ENCODE peak calls at places on chromosomes 3 and 15, in six cellular contexts. F is transverse colon, Z is ovary, B is uterus, L is tibial nerve, X is NB4. P is an unnamed sample.

GRCh38 chr3:49534581-49535495 is 19.4 kb upstream of the BSN start:
- DNase-seq in L (no peak), B (no peak), X (no peak), F (no peak), Z (peak), P (no peak)

GRCh38 chr3:172202797-172203196 is 163.4 kb downstream of the FNDC3B start:
- DNase-seq in Z (no peak), X (no peak), F (no peak), B (no peak), L (no peak), P (no peak)

GRCh38 chr15:73965730-73966103 is 26.4 kb downstream of the STOML1 start:
- DNase-seq in X (peak), Z (no peak), B (no peak), F (no peak), L (no peak), P (no peak)

GRCh38 chr15:89680282-89680873 is 1.2 kb upstream of the PLIN1 start:
- DNase-seq in X (no peak), B (peak), L (peak), Z (peak), F (peak), P (no peak)

GRCh38 chr15:67127925-67128324 is 62.5 kb downstream of the SMAD3 start:
- DNase-seq in L (no peak), X (peak), B (peak), Z (peak), F (no peak), P (no peak)

GRCh38 chr15:25372298-25372697 is 66.5 kb downstream of the UBE3A start:
- DNase-seq in F (no peak), B (no peak), X (peak), Z (no peak), L (no peak), P (no peak)

GRCh38 chr3:46926039-46926438 is 48.5 kb downstream of the PTH1R start:
- DNase-seq in B (no peak), X (no peak), L (no peak), Z (no peak), F (peak), P (no peak)

GRCh38 chr3:109685084-109686079 is 348.0 kb upstream of the DPPA4 start:
- DNase-seq in F (peak), X (peak), L (peak), B (peak), Z (peak), P (peak)

GRCh38 chr15:66878761-66879160 is 176.7 kb downstream of the SMAD6 start:
- DNase-seq in L (no peak), Z (no peak), X (no peak), B (no peak), F (no peak), P (no peak)

GRCh38 chr15:66018178-66018797 is 149.0 kb downstream of the RAB11A start:
- DNase-seq in F (no peak), L (no peak), Z (no peak), B (no peak), X (no peak), P (no peak)

GRCh38 chr3:149628957-149629670 is 28.7 kb downstream of the WWTR1 start:
- DNase-seq in F (no peak), B (no peak), X (no peak), L (no peak), Z (no peak), P (no peak)

GRCh38 chr3:33152363-33153360 is 38.8 kb downstream of the CRTAP start:
- DNase-seq in Z (no peak), B (no peak), X (no peak), L (no peak), F (no peak), P (no peak)

GRCh38 chr3:6935964-6936363 is 75.0 kb downstream of the GRM7 start:
- DNase-seq in F (no peak), X (no peak), B (no peak), L (no peak), Z (no peak), P (no peak)

GRCh38 chr3:136667081-136667480 is 85.1 kb downstream of the STAG1 start:
- DNase-seq in B (no peak), F (no peak), X (no peak), Z (no peak), L (no peak), P (peak)

GRCh38 chr3:126349071-126349470 is 8.1 kb downstream of the KLF15 start:
- DNase-seq in L (peak), B (peak), X (no peak), Z (peak), F (peak), P (no peak)

GRCh38 chr3:10758304-10759037 is 57.6 kb upstream of the SLC6A11 start:
- DNase-seq in F (peak), B (no peak), L (peak), Z (no peak), X (peak), P (peak)

GRCh38 chr3:70871909-70872656 is 559.6 kb upstream of the MDFIC2 start:
- DNase-seq in F (no peak), L (no peak), X (no peak), Z (peak), B (peak), P (no peak)

GRCh38 chr15:101523560-101523940 is 34.0 kb upstream of the PCSK6 start:
- DNase-seq in X (no peak), B (no peak), Z (no peak), L (no peak), F (peak), P (no peak)

GRCh38 chr3:187368765-187369450 is 723 bp downstream of the RTP4 start:
- DNase-seq in X (peak), L (no peak), Z (no peak), B (no peak), F (no peak), P (no peak)

GRCh38 chr3:157488144-157488543 is 15.1 kb downstream of the VEPH1 start:
- DNase-seq in X (no peak), F (no peak), L (no peak), B (no peak), Z (no peak), P (no peak)

GRCh38 chr15:90413411-90414379 is 25.7 kb downstream of the IQGAP1 start:
- DNase-seq in X (no peak), L (no peak), B (no peak), F (no peak), Z (no peak), P (no peak)

DNA sequence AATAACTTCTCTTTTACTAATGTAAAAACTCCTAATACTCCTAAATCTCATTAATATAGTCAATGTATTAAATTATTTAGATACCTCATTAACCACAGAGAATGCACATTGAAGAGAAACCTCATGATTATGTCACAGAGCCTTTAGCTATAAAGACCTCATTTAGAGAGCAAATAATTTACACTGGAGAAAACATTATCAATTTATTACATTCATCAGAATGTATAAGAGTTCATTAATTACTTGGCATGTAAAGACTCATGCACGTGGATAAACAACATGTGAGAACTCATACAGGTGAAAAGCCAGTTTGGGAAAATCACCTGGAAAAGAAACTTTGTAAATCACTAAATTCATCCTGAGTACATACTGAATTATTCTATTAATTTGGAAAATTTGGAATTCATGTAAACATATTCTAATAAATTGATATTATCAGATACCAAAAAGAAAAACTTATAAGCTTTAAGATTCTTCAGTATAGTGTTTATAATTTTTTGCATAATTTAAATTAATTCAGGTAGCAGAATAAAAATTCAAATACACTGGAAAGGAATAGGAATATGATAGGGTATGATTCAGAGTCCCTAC is 22.9 kb upstream of the WNT7A start:
- DNase-seq in L (no peak), Z (no peak), X (no peak), F (no peak), B (no peak), P (no peak)
- TF ChIP-seq POLR2A in L (no peak), Z (no peak), X (no peak), F (no peak), B (no peak), P (no peak)

GRCh38 chr3:134949150-134949549 is 154.1 kb downstream of the EPHB1 start:
- DNase-seq in L (no peak), F (no peak), Z (no peak), B (no peak), X (no peak), P (no peak)
- TF ChIP-seq POLR2A in L (no peak), F (no peak), Z (no peak), B (no peak), X (no peak), P (no peak)

GRCh38 chr3:54343495-54343894 is 221.1 kb downstream of the CACNA2D3 start:
- DNase-seq in Z (no peak), F (no peak), X (no peak), L (no peak), B (no peak), P (no peak)

GRCh38 chr3:54345976-54346375 is 223.6 kb downstream of the CACNA2D3 start:
- DNase-seq in Z (no peak), F (no peak), B (no peak), L (no peak), X (no peak), P (no peak)

GRCh38 chr3:54342676-54343075 is 220.3 kb downstream of the CACNA2D3 start:
- DNase-seq in Z (no peak), X (no peak), F (no peak), B (no peak), L (no peak), P (no peak)

GRCh38 chr3:54341811-54342210 is 219.5 kb downstream of the CACNA2D3 start:
- DNase-seq in F (no peak), B (no peak), L (no peak), Z (no peak), X (no peak), P (no peak)

DNA sequence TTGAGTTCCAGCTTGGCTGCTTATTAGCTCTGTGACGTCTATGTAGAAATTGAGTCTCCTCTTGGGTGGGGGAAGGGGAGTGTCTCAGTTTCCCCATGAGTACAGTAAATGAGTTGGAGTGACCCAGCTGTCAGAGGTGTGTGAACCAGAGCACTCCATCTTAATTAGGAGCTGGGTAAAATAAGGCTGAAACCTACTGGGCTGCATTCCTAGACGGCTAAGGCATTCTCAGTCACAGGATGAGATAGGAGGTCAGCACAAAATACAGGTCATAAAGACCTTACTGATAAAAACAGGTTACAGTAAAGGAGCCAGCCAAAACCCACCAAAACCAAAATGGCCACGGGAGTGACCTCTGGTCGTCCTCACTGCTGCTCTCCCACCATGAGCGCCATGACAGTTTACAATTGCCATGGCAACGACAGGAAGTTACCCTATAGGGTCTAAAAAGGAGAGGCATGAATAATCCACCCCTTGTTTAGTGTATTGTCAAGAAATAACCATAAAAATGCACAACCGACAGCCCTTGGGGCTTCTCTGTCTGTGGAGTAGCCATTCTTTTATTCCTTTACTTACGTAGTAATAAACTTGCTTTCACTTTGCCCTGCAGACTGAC is 222.4 kb downstream of the CACNA2D3 start:
- DNase-seq in Z (no peak), X (no peak), F (no peak), B (no peak), L (no peak), P (no peak)
- TF ChIP-seq POLR2A in Z (no peak), X (no peak), F (no peak), B (no peak), L (no peak), P (no peak)

DNA sequence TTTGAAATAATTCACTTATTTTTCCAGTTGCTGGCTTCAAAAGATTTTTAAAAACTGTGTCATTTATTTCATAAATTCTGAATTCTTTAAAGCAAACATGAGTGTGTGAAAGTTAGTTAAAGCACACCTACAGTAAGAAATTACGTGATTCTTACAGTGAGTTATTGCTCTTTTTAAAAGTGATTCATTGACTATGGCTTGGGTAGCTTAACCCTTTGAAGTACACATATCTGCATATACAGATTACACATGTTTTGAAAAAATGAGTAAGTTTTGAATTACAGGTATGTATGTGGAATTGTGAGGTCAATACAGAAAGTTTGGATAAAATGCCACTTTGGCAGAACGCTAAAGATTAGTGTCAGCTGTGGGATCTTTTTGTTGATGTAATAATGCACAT is 64.5 kb upstream of the MBNL1 start:
- DNase-seq in B (no peak), F (no peak), X (peak), Z (no peak), L (no peak), P (peak)
- TF ChIP-seq POLR2A in B (no peak), F (no peak), X (no peak), Z (no peak), L (no peak), P (no peak)

DNA sequence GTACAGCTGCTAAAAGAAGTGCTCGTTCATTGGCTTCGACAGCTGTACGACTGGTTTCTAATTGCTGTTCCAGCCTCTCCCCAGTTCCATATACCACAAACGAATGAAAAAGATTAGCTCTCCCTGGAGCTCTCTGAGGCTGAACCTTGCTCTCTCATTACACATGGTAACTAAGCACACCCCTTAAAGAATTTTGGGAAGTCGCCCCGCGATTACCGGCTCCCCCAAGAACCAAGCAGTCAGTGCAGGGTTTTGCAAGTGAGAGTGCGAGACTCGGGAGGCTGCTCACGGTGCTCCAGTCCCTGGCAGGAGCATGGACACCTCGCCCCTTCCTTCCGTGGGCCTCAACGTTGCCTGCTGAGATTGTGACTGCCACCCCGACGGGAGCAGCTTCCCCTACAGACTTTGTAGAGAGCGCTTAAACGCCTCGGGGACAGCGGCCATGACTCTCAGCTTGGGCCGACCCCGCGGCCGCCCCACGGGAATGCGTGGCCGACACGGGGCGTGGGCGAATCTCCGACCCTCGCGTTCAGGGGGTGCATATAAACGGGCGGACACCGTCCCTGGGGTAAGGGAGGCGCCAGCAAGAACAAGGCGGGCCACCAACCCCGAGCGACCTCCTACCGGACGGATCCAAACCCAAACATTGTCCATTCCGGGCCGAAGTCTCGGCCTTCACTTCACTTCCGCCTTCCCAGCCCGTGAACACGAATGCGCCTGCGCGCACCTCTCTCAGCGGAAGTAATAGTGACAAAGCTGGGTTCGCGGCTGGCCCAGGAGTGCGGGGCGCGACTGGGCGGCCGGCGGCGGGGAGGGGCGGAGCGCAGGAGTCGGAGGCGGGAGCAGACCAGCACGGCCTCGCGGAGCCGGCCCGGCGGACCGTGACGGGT is at the start of gene ATP2C1:
- DNase-seq in Z (peak), L (peak), B (peak), F (peak), X (peak), P (peak)
- TF ChIP-seq POLR2A in Z (peak), L (peak), B (peak), F (peak), X (peak), P (peak)

GRCh38 chr3:150762662-150763121 is 277 bp downstream of the SIAH2 start:
- DNase-seq in F (no peak), Z (no peak), B (no peak), X (no peak), L (no peak), P (peak)

GRCh38 chr3:150763841-150764483 is 993 bp upstream of the SIAH2 start:
- DNase-seq in B (peak), F (peak), L (peak), Z (peak), X (peak), P (peak)

GRCh38 chr3:150764607-150765366 is 1.8 kb upstream of the SIAH2 start:
- DNase-seq in Z (no peak), F (no peak), X (no peak), L (no peak), B (no peak), P (peak)

GRCh38 chr3:150761831-150762661 is 923 bp downstream of the SIAH2 start:
- DNase-seq in X (peak), B (peak), Z (peak), L (peak), F (peak), P (peak)

DNA sequence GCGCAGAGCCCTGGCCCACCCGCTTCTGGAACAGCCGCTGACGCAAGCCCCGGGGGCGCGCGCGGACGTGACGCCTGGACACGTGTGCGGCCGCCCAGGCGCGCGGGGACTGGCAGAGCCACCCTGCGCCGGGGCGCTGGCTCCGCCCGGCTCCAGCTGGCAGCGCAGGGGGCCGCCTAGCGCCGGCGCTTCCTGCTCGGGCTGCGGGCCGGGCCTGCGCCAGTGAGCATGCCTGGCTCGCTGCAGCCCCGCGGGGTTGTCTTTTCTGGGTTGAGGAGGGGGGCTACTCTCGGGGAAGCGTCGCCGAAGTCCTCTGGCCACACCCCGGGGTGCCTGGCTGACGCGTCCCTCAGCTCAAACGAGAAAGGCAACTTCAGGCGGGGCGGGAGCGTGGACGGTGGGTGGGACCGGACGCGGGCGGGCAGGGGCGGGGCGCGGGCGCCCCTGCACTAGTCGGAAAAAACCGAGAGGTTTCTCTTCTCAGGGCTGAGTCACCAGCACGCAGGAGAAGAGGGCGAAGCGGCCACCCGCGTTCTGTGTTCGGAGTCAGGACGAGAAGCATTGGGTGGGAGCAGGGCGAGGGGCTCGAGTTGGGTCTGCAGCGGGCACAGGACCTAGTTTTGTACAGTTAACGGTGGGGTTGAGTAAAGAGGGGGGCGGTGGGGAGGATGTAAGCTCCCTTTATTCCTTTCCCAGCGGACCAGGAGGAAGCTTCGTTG is at the start of gene SIAH2:
- DNase-seq in X (peak), L (peak), Z (peak), B (peak), F (peak), P (peak)
- TF ChIP-seq POLR2A in X (peak), L (peak), Z (peak), B (peak), F (peak), P (peak)

DNA sequence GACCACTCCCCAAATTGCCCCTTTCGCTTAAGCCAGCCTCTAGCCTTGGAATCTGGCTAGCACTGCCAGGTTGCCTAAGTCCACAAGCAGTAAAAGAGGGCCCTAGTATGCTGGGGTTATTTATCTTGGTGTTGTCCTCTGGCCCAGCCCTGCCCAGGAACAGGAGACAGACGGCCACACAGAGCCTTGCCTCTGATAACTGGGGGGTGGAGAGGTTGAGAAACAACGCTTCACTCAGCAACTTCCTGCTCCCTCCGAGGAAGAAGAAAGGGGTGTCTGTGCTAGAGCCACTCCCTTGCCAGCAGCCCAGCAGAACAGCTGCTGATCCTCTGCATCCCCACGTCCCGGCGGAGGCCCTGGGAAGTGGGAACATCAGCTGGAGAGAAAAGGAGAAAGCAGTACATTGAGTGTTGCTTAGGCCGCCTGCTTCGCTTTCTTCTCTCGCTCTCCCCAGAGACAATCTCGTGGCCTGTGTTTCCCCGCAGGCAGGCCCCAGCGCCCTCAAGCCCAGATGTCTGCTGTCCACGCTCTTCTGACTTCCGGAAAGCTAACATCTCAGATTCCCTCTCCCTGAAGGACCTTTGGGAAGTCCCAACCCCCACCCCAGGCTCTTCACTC is 22.6 kb upstream of the C3orf70 start:
- DNase-seq in F (peak), L (peak), B (no peak), Z (peak), X (peak), P (peak)
- TF ChIP-seq POLR2A in F (peak), L (no peak), B (no peak), Z (no peak), X (peak), P (peak)

P was measured in erythroblast.